ENCODE peak calls at places on chromosomes 6 and 20, in seven cellular contexts. B is B cell, Y is uterus, W is astrocyte of the spinal cord, F is fibroblast of the aortic adventitia, H is neural crest cell, X is cardiac muscle cell. Q is an unnamed sample.

GRCh38 chr20:49832632-49833327 is 20.2 kb downstream of the SLC9A8 start:
- DNase-seq in F (no peak), B (no peak), H (no peak), X (no peak), Y (no peak), W (no peak), Q (no peak)

GRCh38 chr20:40255368-40255767 is 433.7 kb downstream of the MAFB start:
- DNase-seq in B (no peak), H (no peak), W (peak; percentile 7), X (no peak), F (peak; percentile 6), Y (no peak), Q (no peak)

GRCh38 chr6:151199976-151200375 is 39.8 kb upstream of the AKAP12 start:
- DNase-seq in B (no peak), Y (no peak), X (no peak), W (no peak), H (no peak), F (no peak), Q (no peak)

GRCh38 chr6:76026101-76026500 is 46.4 kb downstream of the IMPG1 start:
- DNase-seq in H (no peak), B (no peak), X (no peak), W (peak; percentile 7), F (no peak), Y (no peak), Q (no peak)

GRCh38 chr6:130534627-130535026 is 168.8 kb downstream of the TMEM200A start:
- DNase-seq in H (no peak), F (no peak), X (no peak), B (no peak), Y (no peak), W (no peak), Q (no peak)

GRCh38 chr6:147642458-147642857 is 134.0 kb downstream of the SAMD5 start:
- DNase-seq in W (peak; percentile 65), F (no peak), Y (no peak), B (no peak), X (no peak), H (no peak), Q (no peak)

GRCh38 chr6:158496700-158497099 is 63.2 kb upstream of the TMEM181 start:
- DNase-seq in F (no peak), Y (no peak), W (no peak), H (no peak), X (no peak), B (no peak), Q (no peak)

GRCh38 chr20:43529457-43530153 is 22.1 kb downstream of the L3MBTL1 start:
- DNase-seq in Y (no peak), F (no peak), H (no peak), W (no peak), X (no peak), B (no peak), Q (no peak)

GRCh38 chr6:28866342-28867077 is 57.3 kb downstream of the TRIM27 start:
- DNase-seq in B (peak; percentile 80), X (peak; percentile 76), W (peak; percentile 46), F (peak; percentile 26), H (peak; percentile 62), Y (peak; percentile 57), Q (peak; percentile 40)
- TF ChIP-seq CTCF in B (no peak), X (no peak), W (no peak), F (no peak), H (no peak), Y (no peak), Q (no peak)

GRCh38 chr6:109526905-109527628 is 44.0 kb upstream of the ZBTB24 start:
- DNase-seq in Y (no peak), F (peak; percentile 87), X (peak; percentile 81), W (peak; percentile 72), B (peak; percentile 74), H (peak; percentile 65), Q (peak; percentile 40)

GRCh38 chr6:109524129-109524528 is 41.1 kb upstream of the ZBTB24 start:
- DNase-seq in F (no peak), W (no peak), B (no peak), Y (no peak), X (no peak), H (no peak), Q (no peak)

GRCh38 chr6:109523478-109523877 is 40.5 kb upstream of the ZBTB24 start:
- DNase-seq in X (no peak), W (peak; percentile 68), B (no peak), Y (no peak), H (no peak), F (peak; percentile 95), Q (no peak)

GRCh38 chr6:109531446-109531845 is 48.4 kb upstream of the ZBTB24 start:
- DNase-seq in Y (no peak), H (no peak), B (no peak), W (no peak), F (no peak), X (no peak), Q (no peak)

DNA sequence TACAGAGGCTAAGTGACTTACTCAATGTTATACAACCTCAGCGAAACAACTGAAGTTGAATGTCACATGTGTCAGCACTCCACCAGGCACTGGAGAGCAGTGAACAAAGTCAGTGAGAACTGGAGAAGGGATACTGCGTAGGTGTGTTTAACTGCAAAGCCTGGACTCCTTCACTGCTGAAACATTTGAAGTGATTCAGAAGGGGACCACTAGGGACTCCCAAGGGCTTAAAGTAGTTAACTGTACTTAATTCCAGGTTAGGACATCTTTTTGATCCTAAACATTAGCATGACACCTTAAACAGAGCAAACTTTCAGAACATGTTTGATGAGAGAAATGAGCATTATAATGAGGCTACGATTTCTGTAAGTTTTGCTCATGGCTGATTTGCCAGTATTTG is 45.0 kb upstream of the ZBTB24 start:
- DNase-seq in W (no peak), Y (no peak), X (peak; percentile 35), H (no peak), F (no peak), B (no peak), Q (no peak)
- TF ChIP-seq CTCF in W (peak; percentile 37), Y (no peak), X (peak; percentile 33), H (peak; percentile 47), F (peak; percentile 44), B (no peak), Q (no peak)

GRCh38 chr6:57130784-57131183 is 40.8 kb downstream of the ZNF451 start:
- DNase-seq in Y (no peak), B (no peak), F (peak; percentile 19), X (no peak), H (no peak), W (no peak), Q (no peak)
- TF ChIP-seq CTCF in Y (no peak), B (no peak), F (peak; percentile 16), X (no peak), H (no peak), W (no peak), Q (no peak)

GRCh38 chr20:6121504-6121903 is 1.3 kb downstream of the FERMT1 start:
- DNase-seq in X (no peak), F (no peak), W (no peak), Y (no peak), H (no peak), B (no peak), Q (no peak)

GRCh38 chr20:6123650-6124014 is 802 bp upstream of the FERMT1 start:
- DNase-seq in H (no peak), W (no peak), Y (no peak), F (no peak), X (no peak), B (no peak), Q (no peak)

GRCh38 chr20:6122111-6122872 is 538 bp downstream of the FERMT1 start:
- DNase-seq in W (peak; percentile 26), H (no peak), F (peak; percentile 81), Y (no peak), X (peak; percentile 72), B (no peak), Q (no peak)

GRCh38 chr20:6120491-6120988 is 2.3 kb downstream of the FERMT1 start:
- DNase-seq in H (no peak), W (no peak), X (no peak), B (no peak), Y (no peak), F (peak; percentile 18), Q (no peak)

DNA sequence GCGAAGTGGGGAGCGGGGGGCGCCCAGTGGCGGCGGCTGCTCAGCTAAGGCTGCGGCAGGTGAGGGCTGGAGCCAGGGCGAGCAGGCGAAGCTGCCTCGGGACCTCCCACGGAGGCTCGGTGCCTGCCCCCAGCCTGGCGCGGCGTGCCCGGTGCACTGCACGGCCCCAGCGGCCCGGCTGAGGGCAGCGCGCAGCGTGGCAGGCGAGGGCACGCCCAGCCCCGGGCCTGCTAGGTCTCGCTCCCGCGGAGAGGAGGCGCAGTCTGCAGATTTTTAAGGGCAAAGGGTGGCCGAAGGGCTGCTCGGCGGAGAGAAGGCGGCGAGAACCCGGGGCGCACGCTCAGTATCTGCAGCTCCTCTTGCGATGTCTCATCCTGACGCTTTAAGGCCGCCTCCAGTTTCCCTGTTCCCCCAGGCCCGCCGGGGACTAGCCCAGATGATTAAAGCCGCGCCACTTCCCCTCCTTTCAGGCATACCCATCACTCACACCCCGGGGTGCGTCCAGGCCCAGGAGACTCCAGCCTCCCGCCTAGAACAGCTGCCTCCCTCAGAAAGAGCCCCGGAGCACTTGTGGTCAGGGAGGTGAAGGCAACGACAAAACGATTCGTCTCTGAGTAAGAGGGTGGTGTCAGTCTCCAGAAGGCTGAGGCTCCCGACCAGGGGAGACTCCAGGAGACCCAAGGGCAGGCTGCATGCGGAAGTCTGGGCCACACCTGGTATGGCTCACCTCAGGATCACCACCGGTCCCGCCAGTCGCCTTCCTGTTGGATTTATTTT is at the start of gene FERMT1:
- DNase-seq in X (peak; percentile 79), H (peak; percentile 45), W (peak; percentile 66), B (no peak), Y (peak; percentile 55), F (peak; percentile 66), Q (peak; percentile 35)
- TF ChIP-seq CTCF in X (peak; percentile 31), H (peak; percentile 35), W (no peak), B (no peak), Y (no peak), F (peak; percentile 41), Q (no peak)

DNA sequence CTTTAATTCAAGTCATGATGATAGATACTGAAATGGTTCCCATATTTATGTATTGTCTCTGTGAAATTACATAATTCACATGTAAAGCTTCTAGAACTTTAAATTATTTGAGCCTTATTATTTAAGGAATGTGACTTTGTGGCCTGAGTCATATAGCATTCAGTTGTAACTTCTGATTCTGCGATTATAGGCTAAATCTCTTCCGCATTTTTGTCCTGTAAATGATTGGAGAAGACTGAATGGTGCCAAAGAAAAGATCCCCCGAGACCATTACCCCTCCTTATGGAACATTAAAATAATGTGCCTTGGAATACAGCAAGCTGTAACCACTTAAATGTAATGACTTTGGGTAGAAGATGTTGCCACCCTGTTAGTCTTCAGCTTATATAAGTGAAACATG is 63.3 kb upstream of the MAP7 start:
- DNase-seq in H (no peak), Y (no peak), X (no peak), F (peak; percentile 41), W (peak; percentile 42), B (no peak), Q (no peak)
- TF ChIP-seq CTCF in H (no peak), Y (no peak), X (no peak), F (no peak), W (no peak), B (no peak), Q (no peak)

GRCh38 chr6:49453221-49453620 is 9.8 kb downstream of the MMUT start:
- DNase-seq in Y (no peak), H (no peak), F (peak; percentile 10), W (peak; percentile 10), X (peak; percentile 3), B (no peak), Q (no peak)
- TF ChIP-seq CTCF in Y (no peak), H (peak; percentile 70), F (peak; percentile 33), W (peak; percentile 35), X (peak; percentile 29), B (peak; percentile 64), Q (no peak)

GRCh38 chr20:32358883-32359632 is 927 bp downstream of the ASXL1 start:
- DNase-seq in F (peak; percentile 55), H (peak; percentile 72), Y (peak; percentile 77), W (peak; percentile 64), X (peak; percentile 85), B (peak; percentile 83), Q (peak; percentile 82)
- TF ChIP-seq CTCF in F (no peak), H (no peak), Y (no peak), W (no peak), X (no peak), B (no peak), Q (no peak)

GRCh38 chr6:5746392-5747140 is 260.2 kb downstream of the NRN1 start:
- DNase-seq in H (no peak), B (no peak), Y (no peak), W (no peak), F (no peak), X (no peak), Q (no peak)
- TF ChIP-seq CTCF in H (peak; percentile 27), B (no peak), Y (no peak), W (peak; percentile 5), F (peak; percentile 5), X (peak; percentile 17), Q (peak; percentile 11)